ENCODE peak calls at places on chromosomes 7 and 10, in nine cellular contexts. One of them, this sample, is unnamed.

GRCh38 chr7:69989551-69989950 is 391.3 kb downstream of the AUTS2 start:
- DNase-seq in SJSA1: no peak
- DNase-seq in transverse colon: no peak
- DNase-seq in cardiac muscle cell: no peak
- DNase-seq in psoas muscle: no peak
- DNase-seq in AG10803: no peak
- DNase-seq in coronary artery: no peak
- DNase-seq in cardiac fibroblast: no peak
- DNase-seq in aorta: no peak
- DNase-seq in this sample: no peak

GRCh38 chr10:61894150-61894549 is 7.3 kb upstream of the ARID5B start:
- DNase-seq in SJSA1: no peak
- DNase-seq in transverse colon: no peak
- DNase-seq in cardiac muscle cell: no peak
- DNase-seq in psoas muscle: no peak
- DNase-seq in AG10803: no peak
- DNase-seq in coronary artery: no peak
- DNase-seq in cardiac fibroblast: no peak
- DNase-seq in aorta: no peak
- DNase-seq in this sample: no peak

GRCh38 chr7:147276783-147277370 is 1160.3 kb downstream of the CNTNAP2 start:
- DNase-seq in SJSA1: no peak
- DNase-seq in transverse colon: no peak
- DNase-seq in cardiac muscle cell: no peak
- DNase-seq in psoas muscle: no peak
- DNase-seq in AG10803: no peak
- DNase-seq in coronary artery: no peak
- DNase-seq in cardiac fibroblast: no peak
- DNase-seq in aorta: no peak
- DNase-seq in this sample: no peak

GRCh38 chr7:118152149-118152548 is 31.8 kb upstream of the LSM8 start:
- DNase-seq in SJSA1: no peak
- DNase-seq in transverse colon: no peak
- DNase-seq in cardiac muscle cell: no peak
- DNase-seq in psoas muscle: no peak
- DNase-seq in AG10803: peak
- DNase-seq in coronary artery: no peak
- DNase-seq in cardiac fibroblast: no peak
- DNase-seq in aorta: no peak
- DNase-seq in this sample: no peak

GRCh38 chr7:137325927-137326326 is 17.6 kb downstream of the PTN start:
- DNase-seq in SJSA1: no peak
- DNase-seq in transverse colon: no peak
- DNase-seq in cardiac muscle cell: no peak
- DNase-seq in psoas muscle: no peak
- DNase-seq in AG10803: no peak
- DNase-seq in coronary artery: no peak
- DNase-seq in cardiac fibroblast: no peak
- DNase-seq in aorta: no peak
- DNase-seq in this sample: no peak

GRCh38 chr7:2120251-2120660 is 112.5 kb downstream of the MAD1L1 start:
- DNase-seq in SJSA1: no peak
- DNase-seq in transverse colon: no peak
- DNase-seq in cardiac muscle cell: peak
- DNase-seq in psoas muscle: no peak
- DNase-seq in AG10803: no peak
- DNase-seq in coronary artery: no peak
- DNase-seq in cardiac fibroblast: no peak
- DNase-seq in aorta: no peak
- DNase-seq in this sample: peak

GRCh38 chr7:36266683-36267082 is 113.6 kb downstream of the EEPD1 start:
- DNase-seq in SJSA1: no peak
- DNase-seq in transverse colon: no peak
- DNase-seq in cardiac muscle cell: no peak
- DNase-seq in psoas muscle: no peak
- DNase-seq in AG10803: no peak
- DNase-seq in coronary artery: no peak
- DNase-seq in cardiac fibroblast: no peak
- DNase-seq in aorta: no peak
- DNase-seq in this sample: no peak

GRCh38 chr10:95963202-95963991 is 55.6 kb downstream of the CC2D2B start:
- DNase-seq in SJSA1: no peak
- DNase-seq in transverse colon: no peak
- DNase-seq in cardiac muscle cell: no peak
- DNase-seq in psoas muscle: no peak
- DNase-seq in AG10803: no peak
- DNase-seq in coronary artery: no peak
- DNase-seq in cardiac fibroblast: no peak
- DNase-seq in aorta: no peak
- DNase-seq in this sample: no peak

GRCh38 chr10:79176052-79176501 is 107.3 kb downstream of the ZMIZ1 start:
- DNase-seq in SJSA1: peak
- DNase-seq in transverse colon: no peak
- DNase-seq in cardiac muscle cell: no peak
- DNase-seq in psoas muscle: no peak
- DNase-seq in AG10803: peak
- DNase-seq in coronary artery: no peak
- DNase-seq in cardiac fibroblast: no peak
- DNase-seq in aorta: no peak
- DNase-seq in this sample: no peak

GRCh38 chr7:33186187-33186586 is 56.8 kb downstream of the BBS9 start:
- DNase-seq in SJSA1: no peak
- DNase-seq in transverse colon: no peak
- DNase-seq in cardiac muscle cell: peak
- DNase-seq in psoas muscle: no peak
- DNase-seq in AG10803: peak
- DNase-seq in coronary artery: no peak
- DNase-seq in cardiac fibroblast: peak
- DNase-seq in aorta: no peak
- DNase-seq in this sample: no peak

GRCh38 chr7:132446666-132447217 is 129.5 kb downstream of the PLXNA4 start:
- DNase-seq in SJSA1: no peak
- DNase-seq in transverse colon: no peak
- DNase-seq in cardiac muscle cell: no peak
- DNase-seq in psoas muscle: no peak
- DNase-seq in AG10803: no peak
- DNase-seq in coronary artery: no peak
- DNase-seq in cardiac fibroblast: no peak
- DNase-seq in aorta: no peak
- DNase-seq in this sample: no peak

GRCh38 chr10:117419921-117420320 is 44.7 kb upstream of the PDZD8 start:
- DNase-seq in SJSA1: no peak
- DNase-seq in transverse colon: no peak
- DNase-seq in cardiac muscle cell: no peak
- DNase-seq in psoas muscle: no peak
- DNase-seq in AG10803: peak
- DNase-seq in coronary artery: no peak
- DNase-seq in cardiac fibroblast: no peak
- DNase-seq in aorta: no peak
- DNase-seq in this sample: no peak

GRCh38 chr7:93231799-93232672 is at the start of gene VPS50:
- DNase-seq in SJSA1: peak
- DNase-seq in transverse colon: peak
- DNase-seq in cardiac muscle cell: peak
- DNase-seq in psoas muscle: peak
- DNase-seq in AG10803: peak
- DNase-seq in coronary artery: peak
- DNase-seq in cardiac fibroblast: peak
- DNase-seq in aorta: peak
- DNase-seq in this sample: peak

GRCh38 chr7:149764481-149765398 is 8.6 kb downstream of the ZNF467 start:
- DNase-seq in SJSA1: no peak
- DNase-seq in transverse colon: no peak
- DNase-seq in cardiac muscle cell: no peak
- DNase-seq in psoas muscle: no peak
- DNase-seq in AG10803: no peak
- DNase-seq in coronary artery: no peak
- DNase-seq in cardiac fibroblast: no peak
- DNase-seq in aorta: no peak
- DNase-seq in this sample: no peak

GRCh38 chr10:90787906-90788491 is 69.8 kb downstream of the HTR7 start:
- DNase-seq in SJSA1: no peak
- DNase-seq in transverse colon: peak
- DNase-seq in cardiac muscle cell: peak
- DNase-seq in psoas muscle: no peak
- DNase-seq in AG10803: peak
- DNase-seq in coronary artery: no peak
- DNase-seq in cardiac fibroblast: peak
- DNase-seq in aorta: no peak
- DNase-seq in this sample: peak

GRCh38 chr7:117705630-117706029 is 167.6 kb downstream of the CTTNBP2 start:
- DNase-seq in SJSA1: no peak
- DNase-seq in transverse colon: no peak
- DNase-seq in cardiac muscle cell: no peak
- DNase-seq in psoas muscle: no peak
- DNase-seq in AG10803: no peak
- DNase-seq in coronary artery: no peak
- DNase-seq in cardiac fibroblast: no peak
- DNase-seq in aorta: no peak
- DNase-seq in this sample: no peak

GRCh38 chr7:26507375-26508068 is 215.9 kb downstream of the SNX10 start:
- DNase-seq in SJSA1: no peak
- DNase-seq in transverse colon: no peak
- DNase-seq in cardiac muscle cell: no peak
- DNase-seq in psoas muscle: no peak
- DNase-seq in AG10803: no peak
- DNase-seq in coronary artery: no peak
- DNase-seq in cardiac fibroblast: no peak
- DNase-seq in aorta: no peak
- DNase-seq in this sample: no peak

GRCh38 chr7:122715183-122715582 is 12.5 kb upstream of the RNF148 start:
- DNase-seq in SJSA1: no peak
- DNase-seq in transverse colon: no peak
- DNase-seq in cardiac muscle cell: no peak
- DNase-seq in psoas muscle: no peak
- DNase-seq in AG10803: no peak
- DNase-seq in coronary artery: no peak
- DNase-seq in cardiac fibroblast: no peak
- DNase-seq in aorta: no peak
- DNase-seq in this sample: no peak

GRCh38 chr7:122710951-122711350 is 8.2 kb upstream of the RNF148 start:
- DNase-seq in SJSA1: no peak
- DNase-seq in transverse colon: no peak
- DNase-seq in cardiac muscle cell: no peak
- DNase-seq in psoas muscle: no peak
- DNase-seq in AG10803: no peak
- DNase-seq in coronary artery: no peak
- DNase-seq in cardiac fibroblast: no peak
- DNase-seq in aorta: no peak
- DNase-seq in this sample: no peak

GRCh38 chr7:122709930-122710646 is 7.4 kb upstream of the RNF148 start:
- DNase-seq in SJSA1: no peak
- DNase-seq in transverse colon: no peak
- DNase-seq in cardiac muscle cell: no peak
- DNase-seq in psoas muscle: no peak
- DNase-seq in AG10803: no peak
- DNase-seq in coronary artery: no peak
- DNase-seq in cardiac fibroblast: no peak
- DNase-seq in aorta: no peak
- DNase-seq in this sample: no peak
- H3K4me3 ChIP-seq in SJSA1: no peak
- H3K4me3 ChIP-seq in transverse colon: no peak
- H3K4me3 ChIP-seq in cardiac muscle cell: no peak
- H3K4me3 ChIP-seq in psoas muscle: no peak
- H3K4me3 ChIP-seq in AG10803: no peak
- H3K4me3 ChIP-seq in coronary artery: no peak
- H3K4me3 ChIP-seq in cardiac fibroblast: no peak
- H3K4me3 ChIP-seq in aorta: no peak
- H3K4me3 ChIP-seq in this sample: no peak

GRCh38 chr7:152335900-152336571 is 99.8 kb downstream of the KMT2C start:
- DNase-seq in SJSA1: no peak
- DNase-seq in transverse colon: no peak
- DNase-seq in cardiac muscle cell: no peak
- DNase-seq in psoas muscle: no peak
- DNase-seq in AG10803: no peak
- DNase-seq in coronary artery: no peak
- DNase-seq in cardiac fibroblast: no peak
- DNase-seq in aorta: no peak
- DNase-seq in this sample: no peak
- H3K4me3 ChIP-seq in SJSA1: no peak
- H3K4me3 ChIP-seq in transverse colon: no peak
- H3K4me3 ChIP-seq in cardiac muscle cell: no peak
- H3K4me3 ChIP-seq in psoas muscle: peak
- H3K4me3 ChIP-seq in AG10803: no peak
- H3K4me3 ChIP-seq in coronary artery: peak
- H3K4me3 ChIP-seq in cardiac fibroblast: no peak
- H3K4me3 ChIP-seq in aorta: no peak
- H3K4me3 ChIP-seq in this sample: peak

GRCh38 chr10:120948889-120949382 is 97.8 kb downstream of the WDR11 start:
- DNase-seq in SJSA1: no peak
- DNase-seq in transverse colon: peak
- DNase-seq in cardiac muscle cell: peak
- DNase-seq in psoas muscle: peak
- DNase-seq in AG10803: peak
- DNase-seq in coronary artery: no peak
- DNase-seq in cardiac fibroblast: peak
- DNase-seq in aorta: peak
- DNase-seq in this sample: peak
- H3K4me3 ChIP-seq in SJSA1: no peak
- H3K4me3 ChIP-seq in transverse colon: peak
- H3K4me3 ChIP-seq in cardiac muscle cell: peak
- H3K4me3 ChIP-seq in psoas muscle: peak
- H3K4me3 ChIP-seq in AG10803: peak
- H3K4me3 ChIP-seq in coronary artery: peak
- H3K4me3 ChIP-seq in cardiac fibroblast: peak
- H3K4me3 ChIP-seq in aorta: peak
- H3K4me3 ChIP-seq in this sample: no peak

DNA sequence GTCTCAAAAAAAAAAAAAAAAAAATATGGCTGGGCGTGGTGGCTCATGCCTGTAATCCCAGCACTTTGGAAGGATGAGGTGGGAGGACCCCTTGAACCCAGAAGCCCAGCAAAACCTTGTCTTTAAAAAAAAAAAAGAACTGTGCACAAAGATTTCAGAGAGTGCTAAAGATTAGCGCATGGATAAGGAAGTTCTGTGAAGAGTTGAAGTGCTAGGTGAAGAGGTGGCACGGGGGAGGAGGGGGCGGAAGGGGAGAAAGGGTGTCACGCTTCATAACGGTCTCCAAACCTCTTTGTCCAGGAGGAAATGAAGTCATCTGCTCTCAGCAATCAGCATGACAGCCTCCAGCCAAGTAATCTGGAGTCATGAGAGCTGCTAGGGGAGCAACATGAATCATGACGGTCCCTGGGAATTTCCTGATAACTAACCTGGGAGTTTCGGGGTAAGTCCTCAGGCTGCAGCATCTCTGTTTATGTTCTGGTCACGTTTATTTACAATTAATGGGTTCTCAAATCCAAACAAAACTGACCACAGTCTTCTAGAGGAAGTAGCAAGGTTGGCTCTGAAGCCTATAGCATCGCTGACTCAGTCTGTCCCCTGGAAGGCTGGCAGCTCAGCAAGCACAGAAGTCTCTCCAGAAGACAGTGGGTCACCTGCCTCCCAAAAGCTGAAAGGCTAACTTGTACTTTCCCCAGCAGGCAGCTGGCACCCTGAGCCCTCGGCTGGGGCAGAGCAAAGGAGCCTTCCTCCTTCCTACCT is 1.9 kb upstream of the PLAU start:
- DNase-seq in SJSA1: peak
- DNase-seq in transverse colon: peak
- DNase-seq in cardiac muscle cell: peak
- DNase-seq in psoas muscle: no peak
- DNase-seq in AG10803: peak
- DNase-seq in coronary artery: no peak
- DNase-seq in cardiac fibroblast: peak
- DNase-seq in aorta: peak
- DNase-seq in this sample: no peak
- H3K4me3 ChIP-seq in SJSA1: no peak
- H3K4me3 ChIP-seq in transverse colon: no peak
- H3K4me3 ChIP-seq in cardiac muscle cell: no peak
- H3K4me3 ChIP-seq in psoas muscle: peak
- H3K4me3 ChIP-seq in AG10803: no peak
- H3K4me3 ChIP-seq in coronary artery: no peak
- H3K4me3 ChIP-seq in cardiac fibroblast: no peak
- H3K4me3 ChIP-seq in aorta: no peak
- H3K4me3 ChIP-seq in this sample: no peak